ENCODE peak calls at places on chromosomes 12 and 14, in six cellular contexts. E, V, S, J, T and O are unnamed samples.

GRCh38 chr14:33790996-33791395 is 159.9 kb downstream of the EGLN3 start:
- DNase-seq in E (no peak), V (no peak), S (no peak), J (no peak), T (peak), O (no peak)

GRCh38 chr12:71456316-71456715 is 16.7 kb downstream of the LGR5 start:
- DNase-seq in E (no peak), V (no peak), S (no peak), J (no peak), T (no peak), O (no peak)

GRCh38 chr12:47391566-47391965 is 311.8 kb upstream of the AMIGO2 start:
- DNase-seq in E (no peak), V (no peak), S (no peak), J (no peak), T (peak), O (peak)

GRCh38 chr12:118432812-118433540 is 56.6 kb downstream of the SUDS3 start:
- DNase-seq in E (peak), V (peak), S (no peak), J (no peak), T (no peak), O (peak)

GRCh38 chr14:66603945-66604344 is 96.0 kb downstream of the GPHN start:
- DNase-seq in E (no peak), V (no peak), S (no peak), J (no peak), T (no peak), O (no peak)

GRCh38 chr12:107372229-107372658 is 278.9 kb upstream of the CRY1 start:
- DNase-seq in E (no peak), V (peak), S (no peak), J (no peak), T (peak), O (no peak)

GRCh38 chr14:76717508-76717907 is 43.8 kb upstream of the VASH1 start:
- DNase-seq in E (no peak), V (no peak), S (no peak), J (no peak), T (no peak), O (no peak)

GRCh38 chr12:49703647-49704137 is 3.5 kb downstream of the FMNL3 start:
- DNase-seq in E (peak), V (peak), S (peak), J (no peak), T (peak), O (peak)

GRCh38 chr12:127127887-127128286 is 1139.1 kb upstream of the TMEM132C start:
- DNase-seq in E (no peak), V (no peak), S (no peak), J (no peak), T (no peak), O (no peak)

GRCh38 chr12:69062838-69063237 is 129.9 kb upstream of the CPM start:
- DNase-seq in E (no peak), V (no peak), S (no peak), J (no peak), T (no peak), O (no peak)

GRCh38 chr14:68780358-68781160 is 12.3 kb downstream of the ZFP36L1 start:
- DNase-seq in E (peak), V (peak), S (no peak), J (peak), T (no peak), O (peak)

GRCh38 chr12:108802666-108803036 is 54.7 kb downstream of the SSH1 start:
- DNase-seq in E (peak), V (peak), S (no peak), J (no peak), T (no peak), O (no peak)

GRCh38 chr12:96156211-96156610 is 38.0 kb upstream of the ELK3 start:
- DNase-seq in E (no peak), V (no peak), S (no peak), J (no peak), T (no peak), O (no peak)

GRCh38 chr14:102492523-102492910 is 17.1 kb downstream of the ANKRD9 start:
- DNase-seq in E (no peak), V (no peak), S (no peak), J (peak), T (no peak), O (no peak)

GRCh38 chr12:65998031-65998430 is 132.5 kb downstream of the LLPH start:
- DNase-seq in E (no peak), V (no peak), S (no peak), J (no peak), T (no peak), O (no peak)

GRCh38 chr12:89349814-89350213 is 2.5 kb downstream of the DUSP6 start:
- DNase-seq in E (peak), V (peak), S (no peak), J (no peak), T (no peak), O (no peak)

GRCh38 chr12:51589060-51589459 is 2.0 kb upstream of the SCN8A start:
- DNase-seq in E (peak), V (no peak), S (no peak), J (no peak), T (no peak), O (no peak)

GRCh38 chr14:32201196-32201815 is 539 bp upstream of the RNU6-7 start:
- DNase-seq in E (peak), V (peak), S (no peak), J (peak), T (peak), O (peak)

GRCh38 chr14:104130974-104131651 is 7.3 kb upstream of the KIF26A start:
- DNase-seq in E (peak), V (no peak), S (no peak), J (peak), T (peak), O (peak)
- TF ChIP-seq CTCF in E (no peak), V (peak), S (no peak), J (no peak), T (peak), O (peak)

GRCh38 chr14:55139152-55139551 is 10.1 kb downstream of the LGALS3 start:
- DNase-seq in E (no peak), V (no peak), S (no peak), J (no peak), T (no peak), O (no peak)

GRCh38 chr14:55136868-55137785 is 8.1 kb downstream of the LGALS3 start:
- DNase-seq in E (peak), V (peak), S (peak), J (peak), T (no peak), O (no peak)

GRCh38 chr14:55139696-55140509 is 10.9 kb downstream of the LGALS3 start:
- DNase-seq in E (no peak), V (no peak), S (no peak), J (no peak), T (no peak), O (no peak)

GRCh38 chr14:55136241-55136640 is 7.2 kb downstream of the LGALS3 start:
- DNase-seq in E (peak), V (peak), S (no peak), J (no peak), T (no peak), O (no peak)

DNA sequence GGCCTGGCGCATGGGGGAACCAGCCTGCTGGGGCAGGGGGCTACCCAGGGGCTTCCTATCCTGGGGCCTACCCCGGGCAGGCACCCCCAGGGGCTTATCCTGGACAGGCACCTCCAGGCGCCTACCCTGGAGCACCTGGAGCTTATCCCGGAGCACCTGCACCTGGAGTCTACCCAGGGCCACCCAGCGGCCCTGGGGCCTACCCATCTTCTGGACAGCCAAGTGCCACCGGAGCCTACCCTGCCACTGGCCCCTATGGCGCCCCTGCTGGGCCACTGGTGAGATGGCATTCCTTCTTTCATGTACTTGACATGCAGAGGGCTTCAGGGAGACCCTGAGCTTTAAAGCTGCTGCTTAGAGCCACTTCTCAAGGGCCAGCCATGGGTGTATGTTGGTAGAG is 9.0 kb downstream of the LGALS3 start:
- DNase-seq in E (no peak), V (no peak), S (no peak), J (no peak), T (peak), O (no peak)
- TF ChIP-seq CTCF in E (no peak), V (peak), S (peak), J (no peak), T (no peak), O (no peak)

GRCh38 chr12:17527021-17527420 is 563.0 kb downstream of the RERGL start:
- DNase-seq in E (no peak), V (no peak), S (no peak), J (no peak), T (no peak), O (no peak)

DNA sequence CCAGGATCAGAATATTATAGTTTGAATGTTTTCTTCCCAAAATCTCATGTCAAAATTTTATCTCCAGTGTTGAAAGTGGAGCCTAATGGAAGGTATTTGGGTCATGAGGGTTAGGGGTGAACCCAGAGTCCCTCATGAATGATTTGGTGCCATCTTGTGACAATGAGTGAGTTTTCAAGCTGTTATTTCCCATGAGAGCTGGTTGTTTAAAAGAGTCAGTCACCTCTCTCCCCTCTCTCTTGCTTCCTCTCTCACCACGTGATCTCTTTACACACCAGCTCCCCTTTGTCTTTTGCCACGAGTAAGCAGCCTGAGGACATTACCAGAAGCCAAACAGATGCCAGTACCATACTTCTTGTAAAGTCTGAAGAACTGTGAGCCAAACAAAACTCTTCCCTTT is 561.6 kb downstream of the RERGL start:
- DNase-seq in E (no peak), V (no peak), S (no peak), J (no peak), T (no peak), O (no peak)
- TF ChIP-seq CTCF in E (no peak), V (no peak), S (no peak), J (no peak), T (no peak), O (no peak)

GRCh38 chr12:121916719-121917118 is 1.7 kb upstream of the CFAP251 start:
- DNase-seq in E (peak), V (peak), S (no peak), J (no peak), T (peak), O (no peak)
- TF ChIP-seq CTCF in E (peak), V (peak), S (peak), J (peak), T (peak), O (no peak)